ENCODE peak calls at places on chromosomes 11 and 22, in ten cellular contexts. C is esophagus squamous epithelium; H is heart left ventricle; J is psoas muscle; N is tibial nerve; I is GM23248; B is CD8-positive, alpha-beta memory T cell; P is IMR-90; X is Panc1; T is mesenchymal stem cell. U is an unnamed sample.

GRCh38 chr22:20956258-20957117 is 10.6 kb upstream of the AIFM3 start:
- DNase-seq in J (peak; percentile 50), I (peak; percentile 64), X (no peak), C (no peak), T (peak; percentile 50), H (no peak), P (peak; percentile 25), N (no peak), B (no peak), U (no peak)

GRCh38 chr11:72864692-72865655 is 50.8 kb downstream of the ATG16L2 start:
- DNase-seq in X (no peak), H (peak; percentile 61), N (no peak), J (no peak), P (peak; percentile 46), I (peak; percentile 77), T (no peak), C (no peak), B (no peak), U (no peak)

GRCh38 chr22:20180245-20180630 is 29.4 kb upstream of the CCDC188 start:
- DNase-seq in T (no peak), C (no peak), P (no peak), B (no peak), N (no peak), I (no peak), X (no peak), J (no peak), H (no peak), U (no peak)

GRCh38 chr22:22422629-22423112 is 85.9 kb downstream of the ZNF280B start:
- DNase-seq in N (peak; percentile 39), X (no peak), J (peak; percentile 67), T (peak; percentile 48), I (peak; percentile 60), B (peak; percentile 38), H (peak; percentile 46), C (peak; percentile 40), P (peak; percentile 48), U (peak; percentile 27)

GRCh38 chr11:28529540-28530410 is 421.6 kb downstream of the METTL15 start:
- DNase-seq in T (peak; percentile 75), C (no peak), J (no peak), P (peak; percentile 82), H (no peak), B (no peak), N (no peak), I (peak; percentile 71), X (no peak), U (no peak)

GRCh38 chr11:17328856-17329490 is 22.6 kb upstream of the NCR3LG1 start:
- DNase-seq in J (no peak), T (no peak), I (no peak), P (no peak), N (no peak), C (no peak), B (no peak), X (no peak), H (peak; percentile 28), U (no peak)

GRCh38 chr22:43152001-43152354 is 619 bp downstream of the TSPO start:
- DNase-seq in C (no peak), J (no peak), P (no peak), X (no peak), I (no peak), T (no peak), N (no peak), H (no peak), B (no peak), U (peak; percentile 7)

GRCh38 chr11:125692887-125693286 is 12.2 kb upstream of the ACRV1 start:
- DNase-seq in X (no peak), H (no peak), P (no peak), T (no peak), C (no peak), B (no peak), J (no peak), N (no peak), I (no peak), U (no peak)

GRCh38 chr11:67437082-67437821 is at the start of gene PTPRCAP:
- DNase-seq in N (no peak), H (peak; percentile 20), J (peak; percentile 55), T (no peak), B (peak; percentile 76), C (no peak), I (no peak), X (no peak), P (no peak), U (peak; percentile 84)

GRCh38 chr22:47835726-47836125 is 1073.3 kb downstream of the TBC1D22A start:
- DNase-seq in J (no peak), T (peak; percentile 19), N (no peak), P (peak; percentile 6), B (no peak), H (no peak), I (peak; percentile 81), C (no peak), X (no peak), U (no peak)

GRCh38 chr22:47678667-47679287 is 916.3 kb downstream of the TBC1D22A start:
- DNase-seq in T (no peak), J (no peak), P (no peak), C (no peak), X (no peak), I (no peak), H (no peak), N (no peak), B (no peak), U (no peak)

GRCh38 chr11:78797559-78797958 is 222.9 kb upstream of the NARS2 start:
- DNase-seq in T (no peak), N (no peak), C (no peak), J (no peak), P (no peak), I (no peak), X (no peak), B (no peak), H (no peak), U (no peak)

GRCh38 chr11:66815646-66816045 is 27.6 kb upstream of the RCE1 start:
- DNase-seq in J (no peak), T (no peak), X (peak; percentile 10), H (no peak), B (no peak), N (no peak), P (peak; percentile 43), I (peak; percentile 46), C (no peak), U (no peak)

GRCh38 chr11:31795706-31796522 is 15.2 kb downstream of the PAX6 start:
- DNase-seq in X (no peak), J (no peak), I (no peak), T (no peak), B (no peak), C (no peak), H (no peak), P (no peak), N (no peak), U (no peak)
- H3K27me3 ChIP-seq in X (peaks cover 3% of the 10 kb centered on the region), J (peaks cover 54% of the 10 kb centered on the region), I (peaks cover 39% of the 10 kb centered on the region), T (peaks cover 67% of the 10 kb centered on the region), B (peaks cover 36% of the 10 kb centered on the region), C (peaks cover 28% of the 10 kb centered on the region), H (peaks cover 46% of the 10 kb centered on the region), P (peaks cover 71% of the 10 kb centered on the region), N (peaks cover 77% of the 10 kb centered on the region), U (peaks cover 33% of the 10 kb centered on the region)

GRCh38 chr11:122837528-122838346 is 563 bp upstream of the CRTAM start:
- DNase-seq in H (no peak), X (no peak), C (no peak), B (no peak), P (no peak), I (no peak), T (no peak), J (no peak), N (no peak), U (no peak)

GRCh38 chr11:122847437-122847836 is 9.1 kb downstream of the CRTAM start:
- DNase-seq in I (no peak), H (no peak), P (no peak), J (no peak), X (no peak), C (no peak), B (no peak), N (no peak), T (no peak), U (no peak)

GRCh38 chr11:122843281-122844150 is 5.2 kb downstream of the CRTAM start:
- DNase-seq in X (no peak), B (peak; percentile 46), C (no peak), P (no peak), J (no peak), I (no peak), H (no peak), T (no peak), N (no peak), U (peak; percentile 39)
- H3K4me1 ChIP-seq in X (no peaks in the 10 kb centered on the region), B (peaks cover 76% of the 10 kb centered on the region), C (no peaks in the 10 kb centered on the region), P (no peaks in the 10 kb centered on the region), J (no peaks in the 10 kb centered on the region), I (no peaks in the 10 kb centered on the region), H (no peaks in the 10 kb centered on the region), T (peaks cover 1% of the 10 kb centered on the region), N (no peaks in the 10 kb centered on the region), U (peaks cover 11% of the 10 kb centered on the region)

DNA sequence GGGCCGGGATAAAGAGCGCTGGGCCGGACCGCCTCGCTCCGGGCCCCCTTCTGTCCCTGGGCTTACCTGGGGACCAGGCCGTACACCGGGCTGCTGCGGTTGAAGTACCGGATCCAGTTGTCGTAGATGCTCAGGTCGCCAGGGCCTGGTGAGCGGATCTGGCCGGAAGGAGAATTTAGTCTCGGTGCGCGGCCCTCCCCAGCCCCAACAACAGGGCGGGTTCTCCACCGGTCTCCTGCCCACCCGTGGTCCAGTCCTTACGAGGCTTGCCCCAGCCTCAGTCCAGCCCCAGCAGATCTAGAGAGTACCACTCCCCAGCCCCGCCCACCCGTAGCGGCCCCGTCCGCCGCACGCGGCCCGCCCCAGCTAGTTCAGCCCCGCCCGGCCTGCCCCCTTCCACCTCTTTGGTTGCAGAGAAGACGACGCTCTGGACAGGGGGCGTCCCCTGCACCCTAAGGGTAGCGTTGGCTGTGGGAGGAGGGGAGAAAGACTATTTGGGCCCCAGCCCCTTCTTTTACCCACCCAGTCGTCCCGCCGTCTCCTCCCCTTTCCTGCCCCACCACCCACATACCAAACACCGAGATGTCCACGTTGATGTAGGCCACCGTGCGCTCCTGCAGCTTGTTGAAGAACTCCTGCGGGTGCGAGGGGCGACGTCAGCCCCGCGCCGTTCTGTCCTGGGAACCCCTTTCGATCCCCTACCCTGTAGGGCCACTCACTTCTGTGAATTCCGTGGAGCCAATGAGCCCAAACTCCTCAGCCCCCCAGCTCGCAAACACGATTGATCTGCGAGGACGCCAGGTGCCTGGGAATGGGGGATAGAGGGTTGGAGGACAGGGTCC is 6.8 kb downstream of the SAC3D1 start:
- DNase-seq in B (no peak), H (no peak), T (no peak), J (peak; percentile 62), X (no peak), N (peak; percentile 19), C (no peak), P (no peak), I (peak; percentile 51), U (peak; percentile 47)
- H3K4me3 ChIP-seq in B (peak overlapping the region; percentile 30), H (peak overlapping the region; percentile 81), T (no peak overlapping the region), J (peak overlapping the region; percentile 59), X (no peak overlapping the region), N (peak overlapping the region; percentile 53), C (peak overlapping the region; percentile 49), P (peak overlapping the region; percentile 22), I (peak overlapping the region; percentile 72), U (peak overlapping the region; percentile 53)

DNA sequence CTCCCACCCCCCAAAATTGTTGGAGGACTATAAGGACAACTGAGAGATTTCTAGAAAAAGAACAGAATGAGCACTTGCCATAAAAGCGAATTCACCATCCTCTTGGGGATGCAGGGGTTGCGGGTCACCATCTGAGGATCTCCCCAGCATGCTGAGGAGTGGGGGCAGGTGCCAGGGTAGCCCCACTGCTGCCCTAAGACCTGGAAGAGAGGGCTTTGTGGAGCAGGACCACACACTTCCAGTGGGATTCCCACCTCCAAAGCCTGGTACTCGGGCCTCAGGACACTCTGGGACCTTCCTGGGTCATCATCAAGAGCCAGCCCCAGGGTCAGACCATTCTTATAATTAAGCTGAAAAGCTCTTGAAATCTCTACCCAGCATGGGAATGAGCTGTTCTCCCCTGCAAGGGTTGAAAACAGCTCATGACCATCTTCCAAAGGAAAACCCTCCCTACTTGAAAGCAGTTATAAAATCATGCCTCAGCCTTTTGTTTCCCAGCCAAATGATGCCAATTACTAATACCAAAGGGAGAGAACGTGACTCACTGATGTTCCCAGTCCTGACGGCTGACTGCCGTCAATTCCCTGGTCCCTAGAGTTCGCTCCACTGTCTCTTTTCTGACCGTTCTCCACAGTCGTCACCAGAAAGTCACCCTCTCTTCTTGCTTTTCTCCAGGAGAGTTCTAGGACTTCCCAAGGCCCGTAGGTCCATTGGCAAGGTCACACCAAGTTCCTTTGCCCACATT is 76.8 kb upstream of the CREB3L1 start:
- DNase-seq in T (no peak), X (no peak), H (no peak), P (peak; percentile 7), J (no peak), C (no peak), B (no peak), I (peak; percentile 83), N (no peak), U (no peak)
- H3K27me3 ChIP-seq in T (peaks cover 58% of the 10 kb centered on the region), X (peaks cover 7% of the 10 kb centered on the region), H (no peaks in the 10 kb centered on the region), P (peaks cover 52% of the 10 kb centered on the region), J (peaks cover 37% of the 10 kb centered on the region), C (no peaks in the 10 kb centered on the region), B (no peaks in the 10 kb centered on the region), I (peaks cover 33% of the 10 kb centered on the region), N (peaks cover 33% of the 10 kb centered on the region), U (peaks cover 8% of the 10 kb centered on the region)

U was measured in CD4-positive, CD25-positive, alpha-beta regulatory T cell.